ENCODE peak calls at places on chromosomes 5 and 9, in five cellular contexts. Q is PC-3, F is A549, S is uterus, T is cardiac muscle cell. D is an unnamed sample.
A peak's percentile ranks its signal among the peaks of the same experiment; 100 is the strongest.

GRCh38 chr9:23669776-23670175 is 156.3 kb downstream of the ELAVL2 start:
- DNase-seq in F (no peak), T (no peak), Q (no peak), S (no peak), D (no peak)

GRCh38 chr5:170145462-170145861 is 39.8 kb downstream of the FOXI1 start:
- DNase-seq in Q (no peak), T (peak; percentile 12), S (no peak), F (no peak), D (peak; percentile 31)

GRCh38 chr9:134971196-134971595 is 53.5 kb upstream of the FCN1 start:
- DNase-seq in Q (no peak), S (no peak), T (no peak), F (no peak), D (no peak)

GRCh38 chr9:111298831-111299603 is 31.0 kb downstream of the OR2K2 start:
- DNase-seq in Q (peak; percentile 73), T (peak; percentile 85), F (peak; percentile 16), S (no peak), D (peak; percentile 71)

GRCh38 chr9:68717554-68718453 is 12.8 kb downstream of the PIP5K1B start:
- DNase-seq in F (no peak), T (no peak), S (no peak), Q (no peak), D (no peak)

GRCh38 chr9:129866373-129867137 is 31.3 kb downstream of the USP20 start:
- DNase-seq in T (no peak), F (no peak), Q (no peak), S (no peak), D (no peak)

GRCh38 chr9:73911814-73912213 is 585.3 kb upstream of the RORB start:
- DNase-seq in Q (no peak), F (no peak), T (no peak), S (no peak), D (no peak)

GRCh38 chr9:131578778-131579504 is 33.6 kb downstream of the PRRT1B start:
- DNase-seq in T (no peak), Q (no peak), F (no peak), S (no peak), D (peak; percentile 67)

GRCh38 chr5:143405063-143405746 is 1.7 kb upstream of the NR3C1 start:
- DNase-seq in S (peak; percentile 82), T (peak; percentile 91), Q (peak; percentile 56), F (peak; percentile 42), D (peak; percentile 97)

GRCh38 chr5:149895416-149896345 is 48.9 kb downstream of the PDE6A start:
- DNase-seq in T (peak; percentile 51), S (no peak), F (no peak), Q (peak; percentile 59), D (no peak)

GRCh38 chr5:133708451-133708850 is 96.1 kb upstream of the FSTL4 start:
- DNase-seq in T (no peak), S (no peak), Q (no peak), F (no peak), D (no peak)

GRCh38 chr9:129776938-129777768 is 24.3 kb upstream of the PTGES start:
- DNase-seq in Q (peak; percentile 93), F (peak; percentile 99), S (peak; percentile 96), T (peak; percentile 100), D (no peak)

GRCh38 chr9:121222524-121223171 is 21.0 kb upstream of the RAB14 start:
- DNase-seq in S (no peak), Q (peak; percentile 61), T (peak; percentile 74), F (no peak), D (no peak)

GRCh38 chr5:151196556-151197290 is 27.2 kb downstream of the CCDC69 start:
- DNase-seq in F (no peak), S (no peak), T (no peak), Q (no peak), D (peak; percentile 72)

GRCh38 chr9:20238921-20239320 is 383.4 kb downstream of the MLLT3 start:
- DNase-seq in F (no peak), T (peak; percentile 1), Q (no peak), S (no peak), D (no peak)

GRCh38 chr5:6715271-6715670 is 2.0 kb downstream of the TENT4A start:
- DNase-seq in Q (peak; percentile 40), S (no peak), T (no peak), F (no peak), D (no peak)

GRCh38 chr5:154755361-154756202 is at the start of gene LARP1:
- DNase-seq in F (no peak), Q (no peak), S (no peak), T (peak; percentile 27), D (peak; percentile 53)

GRCh38 chr9:4826417-4827166 is 33.8 kb downstream of the RCL1 start:
- DNase-seq in Q (no peak), F (no peak), T (no peak), S (no peak), D (no peak)

GRCh38 chr9:128887914-128888350 is 6.0 kb downstream of the LRRC8A start:
- DNase-seq in F (no peak), T (peak; percentile 78), Q (no peak), S (peak; percentile 51), D (no peak)

GRCh38 chr9:123000371-123001068 is 32.9 kb upstream of the GPR21 start:
- DNase-seq in F (no peak), S (no peak), Q (no peak), T (no peak), D (no peak)

GRCh38 chr5:141492168-141492885 is 3.4 kb downstream of the PCDHGC5 start:
- DNase-seq in T (no peak), F (no peak), Q (no peak), S (no peak), D (peak; percentile 74)

GRCh38 chr9:116278326-116278725 is 124.7 kb downstream of the PAPPA start:
- DNase-seq in Q (no peak), S (no peak), T (no peak), F (no peak), D (no peak)

GRCh38 chr9:20804476-20805253 is 120.6 kb downstream of the FOCAD start:
- DNase-seq in F (no peak), Q (no peak), S (no peak), T (peak; percentile 70), D (no peak)

GRCh38 chr9:95499847-95500246 is 16.9 kb downstream of the PTCH1 start:
- DNase-seq in S (no peak), F (no peak), T (no peak), Q (no peak), D (no peak)

GRCh38 chr5:108562205-108562454 is 180.2 kb upstream of the FBXL17 start:
- DNase-seq in S (no peak), F (no peak), Q (no peak), T (no peak), D (no peak)

GRCh38 chr9:27817747-27818146 is 244.5 kb upstream of the C9orf72 start:
- DNase-seq in T (no peak), Q (no peak), S (no peak), F (no peak), D (no peak)

GRCh38 chr5:153791339-153791738 is 247.4 kb downstream of the FAM114A2 start:
- DNase-seq in T (no peak), Q (no peak), S (no peak), F (no peak), D (no peak)

GRCh38 chr9:107020040-107020530 is 157.1 kb downstream of the ZNF462 start:
- DNase-seq in T (peak; percentile 96), F (no peak), Q (peak; percentile 76), S (no peak), D (peak; percentile 60)

GRCh38 chr9:122213102-122213588 is 15.6 kb downstream of the LHX6 start:
- DNase-seq in F (no peak), S (no peak), T (no peak), Q (no peak), D (no peak)

GRCh38 chr9:115276621-115277020 is 158.7 kb upstream of the TNC start:
- DNase-seq in Q (no peak), T (peak; percentile 33), F (no peak), S (no peak), D (no peak)

GRCh38 chr9:123318961-123319421 is 37.0 kb upstream of the CRB2 start:
- DNase-seq in Q (no peak), F (no peak), T (peak; percentile 17), S (peak; percentile 29), D (no peak)

GRCh38 chr9:113876806-113877236 is 712 bp downstream of the ZNF618 start:
- DNase-seq in S (no peak), Q (peak; percentile 41), T (peak; percentile 36), F (no peak), D (no peak)

DNA sequence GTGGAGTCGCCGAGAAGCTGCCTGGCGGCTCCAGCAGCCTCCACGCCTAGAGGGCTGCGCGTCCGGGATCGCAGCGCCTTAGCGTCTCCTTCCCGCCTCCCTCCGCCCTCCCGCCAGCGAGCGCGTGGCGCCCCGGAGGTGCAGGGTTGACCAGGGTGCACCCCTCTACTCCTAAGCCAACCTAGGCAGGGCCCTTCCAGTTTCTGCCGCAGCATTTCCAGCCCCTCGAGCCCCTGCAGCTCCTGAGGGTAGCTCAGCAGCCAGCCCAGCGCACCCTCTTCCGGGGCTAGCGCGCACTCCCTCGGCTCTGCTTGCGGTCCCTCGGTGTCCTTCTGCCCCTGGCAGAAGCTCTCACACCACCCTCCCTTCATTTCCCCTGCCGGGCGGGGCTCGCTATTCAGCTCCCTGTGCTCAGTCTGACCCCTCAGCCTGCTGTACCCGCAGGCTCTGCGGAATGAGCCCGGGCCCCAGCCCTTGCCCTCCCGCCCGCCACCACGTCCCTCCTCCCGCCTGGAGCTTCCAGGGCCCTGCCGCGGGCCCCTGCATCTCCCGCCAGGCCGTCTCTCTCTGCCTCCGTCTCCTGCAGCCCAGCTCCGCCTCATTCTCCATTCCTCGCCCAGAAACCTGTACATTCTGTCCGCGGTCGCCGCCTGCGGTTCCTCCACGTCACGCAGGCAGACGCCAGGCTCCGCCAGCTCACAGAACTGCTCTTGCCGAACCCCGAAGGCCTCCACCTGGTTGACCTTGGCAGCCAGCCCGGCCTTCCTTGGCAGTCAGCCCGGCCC is 61.8 kb downstream of the SPATA31C2 start:
- DNase-seq in S (peak; percentile 69), Q (peak; percentile 81), T (peak; percentile 91), F (peak; percentile 87), D (no peak)
- TF ChIP-seq CTCF in S (peak; percentile 37), Q (no peak), T (peak; percentile 31), F (peak; percentile 35), D (no peak)

GRCh38 chr5:177291735-177292134 is 11.8 kb downstream of the RAB24 start:
- DNase-seq in S (no peak), F (no peak), T (no peak), Q (no peak), D (no peak)
- H3K4me3 ChIP-seq in S (no peak overlapping the region), F (no peak overlapping the region), T (no peak overlapping the region), Q (no peak overlapping the region), D (no peak overlapping the region)

DNA sequence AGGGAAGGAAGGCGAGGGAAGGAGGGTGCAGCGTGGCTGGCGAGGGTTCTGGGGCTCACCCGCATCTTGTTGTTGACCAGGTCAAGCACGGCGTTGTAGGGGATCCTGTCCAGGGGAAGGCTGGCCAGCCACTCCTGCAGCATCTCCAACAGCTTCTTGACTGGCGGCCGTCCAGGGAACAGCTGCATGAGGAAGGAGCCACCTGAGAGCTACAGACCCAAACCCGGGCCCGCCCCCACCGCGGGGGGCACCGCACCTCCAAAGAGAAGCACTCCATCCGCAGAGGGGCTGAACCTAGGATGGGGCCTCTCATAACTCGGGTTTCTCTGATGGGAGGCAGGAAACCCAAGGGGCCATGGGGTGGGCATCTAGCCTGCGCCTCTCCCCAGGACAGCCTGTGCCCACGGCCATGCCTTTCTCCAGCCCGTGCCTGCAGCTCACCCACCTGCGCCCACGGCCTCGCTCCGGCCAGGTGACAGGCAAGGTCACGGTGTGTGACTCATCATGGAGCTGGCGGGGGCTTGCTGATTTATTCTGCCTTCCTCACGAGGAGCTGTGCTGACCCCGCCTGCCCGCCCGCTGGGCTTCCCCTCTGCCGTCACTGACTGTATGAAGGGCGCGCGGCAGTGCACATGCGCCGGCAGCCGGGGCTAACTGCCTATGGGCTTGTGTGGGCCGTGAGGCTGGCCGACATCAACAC is 11.8 kb upstream of the LHX3 start:
- DNase-seq in F (no peak), Q (no peak), T (no peak), S (no peak), D (no peak)
- TF ChIP-seq CTCF in F (no peak), Q (no peak), T (no peak), S (no peak), D (no peak)

GRCh38 chr9:14321517-14322125 is 7.7 kb upstream of the NFIB start:
- DNase-seq in T (peak; percentile 47), S (no peak), F (no peak), Q (no peak), D (no peak)
- H3K4me3 ChIP-seq in T (peak overlapping the region; percentile 86), S (peak overlapping the region; percentile 68), F (peak overlapping the region; percentile 60), Q (peak overlapping the region; percentile 86), D (peak overlapping the region; percentile 78)